ENCODE peak calls at places on chromosomes 1 and 21, in nine cellular contexts. M is IMR-90, P is Peyer's patch, I is ovary, B is tibial nerve, L is A549, Z is uterus, A is breast epithelium, D is spleen. X is an unnamed sample.

GRCh38 chr1:189764391-189765320 is 713.0 kb downstream of the BRINP3 start:
- DNase-seq in M (no peak), P (no peak), I (no peak), B (no peak), L (no peak), Z (no peak), A (no peak), D (no peak), X (no peak)

GRCh38 chr21:44054710-44055109 is 42.6 kb downstream of the TRAPPC10 start:
- DNase-seq in M (peak; percentile 56), P (no peak), I (no peak), B (no peak), L (peak; percentile 10), Z (no peak), A (no peak), D (no peak), X (no peak)

GRCh38 chr1:53122194-53122846 is 20.1 kb downstream of the SLC1A7 start:
- DNase-seq in M (peak; percentile 55), P (no peak), I (no peak), B (no peak), L (no peak), Z (no peak), A (no peak), D (no peak), X (no peak)

GRCh38 chr1:216314369-216315095 is 108.7 kb downstream of the USH2A start:
- DNase-seq in M (peak; percentile 48), P (no peak), I (no peak), B (no peak), L (no peak), Z (no peak), A (no peak), D (no peak), X (no peak)

GRCh38 chr1:41806472-41807155 is 112.1 kb downstream of the HIVEP3 start:
- DNase-seq in M (no peak), P (no peak), I (no peak), B (no peak), L (no peak), Z (no peak), A (no peak), D (no peak), X (no peak)

GRCh38 chr1:212503714-212504113 is 71.0 kb downstream of the NENF start:
- DNase-seq in M (no peak), P (no peak), I (no peak), B (no peak), L (no peak), Z (no peak), A (no peak), D (no peak), X (no peak)

GRCh38 chr1:39391741-39392679 is 99.4 kb upstream of the BMP8A start:
- DNase-seq in M (peak; percentile 90), P (no peak), I (no peak), B (no peak), L (peak; percentile 75), Z (peak; percentile 37), A (no peak), D (no peak), X (no peak)

GRCh38 chr1:68281946-68282615 is 49.8 kb upstream of the WLS start:
- DNase-seq in M (no peak), P (no peak), I (no peak), B (no peak), L (no peak), Z (no peak), A (no peak), D (no peak), X (no peak)

GRCh38 chr1:49048188-49048587 is 271.5 kb upstream of the BEND5 start:
- DNase-seq in M (no peak), P (no peak), I (no peak), B (no peak), L (no peak), Z (no peak), A (no peak), D (no peak), X (no peak)

GRCh38 chr1:28553229-28553930 is 495 bp downstream of the TRNAU1AP start:
- DNase-seq in M (peak; percentile 51), P (peak; percentile 58), I (peak; percentile 65), B (no peak), L (no peak), Z (peak; percentile 55), A (no peak), D (peak; percentile 87), X (no peak)

GRCh38 chr1:180610556-180611015 is 21.2 kb upstream of the XPR1 start:
- DNase-seq in M (no peak), P (no peak), I (no peak), B (no peak), L (no peak), Z (no peak), A (no peak), D (no peak), X (no peak)

GRCh38 chr1:65170511-65171142 is 22.6 kb downstream of the AK4 start:
- DNase-seq in M (peak; percentile 42), P (no peak), I (no peak), B (no peak), L (no peak), Z (peak; percentile 34), A (peak; percentile 63), D (no peak), X (no peak)

GRCh38 chr1:200733907-200734306 is 4.8 kb upstream of the CAMSAP2 start:
- DNase-seq in M (no peak), P (no peak), I (no peak), B (no peak), L (no peak), Z (no peak), A (no peak), D (no peak), X (no peak)

GRCh38 chr1:167545349-167545748 is 8.2 kb downstream of the CREG1 start:
- DNase-seq in M (no peak), P (no peak), I (no peak), B (no peak), L (no peak), Z (no peak), A (no peak), D (no peak), X (no peak)

GRCh38 chr1:228359613-228360532 is 46.8 kb downstream of the TRIM11 start:
- DNase-seq in M (no peak), P (no peak), I (no peak), B (no peak), L (no peak), Z (no peak), A (no peak), D (peak; percentile 74), X (no peak)

GRCh38 chr1:46581685-46582455 is 22.2 kb downstream of the MKNK1 start:
- DNase-seq in M (no peak), P (no peak), I (no peak), B (no peak), L (no peak), Z (no peak), A (no peak), D (no peak), X (no peak)

GRCh38 chr1:184283999-184284398 is 102.8 kb upstream of the C1orf21 start:
- DNase-seq in M (peak; percentile 94), P (peak; percentile 53), I (peak; percentile 61), B (no peak), L (no peak), Z (no peak), A (no peak), D (no peak), X (no peak)

GRCh38 chr1:45857101-45857700 is 53.8 kb downstream of the MAST2 start:
- DNase-seq in M (no peak), P (no peak), I (no peak), B (no peak), L (no peak), Z (no peak), A (no peak), D (no peak), X (no peak)

GRCh38 chr1:61979729-61980128 is 214.9 kb upstream of the L1TD1 start:
- DNase-seq in M (no peak), P (no peak), I (no peak), B (no peak), L (no peak), Z (no peak), A (no peak), D (no peak), X (no peak)

GRCh38 chr1:4379451-4380175 is 274.8 kb upstream of the AJAP1 start:
- DNase-seq in M (no peak), P (no peak), I (no peak), B (no peak), L (no peak), Z (no peak), A (no peak), D (no peak), X (no peak)

DNA sequence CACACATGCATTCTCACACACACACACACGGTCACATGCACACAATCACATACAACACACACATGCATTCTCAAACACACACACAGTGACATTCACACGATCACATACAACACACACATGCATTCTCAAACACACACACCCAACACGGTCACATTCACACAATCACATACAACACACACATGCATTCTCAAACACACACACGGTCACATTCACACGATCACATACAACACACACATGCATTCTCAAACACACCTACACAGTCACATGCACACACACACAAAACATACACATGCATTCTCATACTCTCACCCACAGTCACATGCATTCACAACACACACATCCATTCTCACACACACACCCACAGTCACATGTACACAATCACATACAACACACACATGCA is 135.0 kb downstream of the CASZ1 start:
- DNase-seq in M (no peak), P (no peak), I (no peak), B (no peak), L (no peak), Z (no peak), A (no peak), D (no peak), X (no peak)
- H3K27ac ChIP-seq in M (no peak overlapping the region), P (no peak overlapping the region), I (no peak overlapping the region), B (no peak overlapping the region), L (no peak overlapping the region), Z (no peak overlapping the region), A (no peak overlapping the region), D (no peak overlapping the region), X (no peak overlapping the region)

GRCh38 chr1:118960567-118961136 is 27.5 kb downstream of the TBX15 start:
- DNase-seq in M (no peak), P (peak; percentile 89), I (no peak), B (peak; percentile 52), L (peak; percentile 88), Z (no peak), A (no peak), D (no peak), X (peak; percentile 88)
- TF ChIP-seq POLR2A in M (no peak), P (peak; percentile 21), I (no peak), B (no peak), L (no peak), Z (no peak), A (no peak), D (no peak), X (no peak)

DNA sequence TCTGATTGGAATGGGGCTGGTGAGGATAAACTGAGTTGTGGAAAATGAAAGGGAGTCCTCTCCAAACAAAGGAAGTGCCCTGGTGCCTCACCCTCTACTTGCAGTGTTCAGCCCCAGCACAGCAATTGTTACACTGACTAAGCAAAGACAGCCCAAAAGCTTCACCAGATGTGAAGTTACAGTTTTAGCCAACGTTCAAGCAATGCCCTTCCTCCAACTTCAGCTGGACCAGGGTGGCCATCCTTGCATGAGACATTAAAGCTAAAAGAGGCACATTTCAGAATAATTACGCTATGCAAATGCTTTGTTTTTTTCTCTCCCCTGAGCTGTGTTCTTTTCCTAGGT is 249.2 kb downstream of the NTNG1 start:
- DNase-seq in M (no peak), P (no peak), I (no peak), B (no peak), L (no peak), Z (no peak), A (no peak), D (no peak), X (no peak)
- H3K27ac ChIP-seq in M (no peak overlapping the region), P (no peak overlapping the region), I (no peak overlapping the region), B (no peak overlapping the region), L (no peak overlapping the region), Z (no peak overlapping the region), A (no peak overlapping the region), D (no peak overlapping the region), X (no peak overlapping the region)

GRCh38 chr1:150149490-150150453 is at the start of gene PLEKHO1:
- DNase-seq in M (peak; percentile 85), P (peak; percentile 96), I (peak; percentile 90), B (peak; percentile 68), L (peak; percentile 60), Z (peak; percentile 90), A (peak; percentile 71), D (peak; percentile 97), X (peak; percentile 97)
- TF ChIP-seq POLR2A in M (peak; percentile 72), P (peak; percentile 54), I (peak; percentile 87), B (peak; percentile 88), L (peak; percentile 17), Z (peak; percentile 79), A (no peak), D (peak; percentile 61), X (peak; percentile 80)

X was measured in esophagus muscularis mucosa.